ENCODE peak calls at places on chromosomes 11 and 22, in ten cellular contexts. U is left lung; P is naive thymus-derived CD4-positive, alpha-beta T cell; A is mammary epithelial cell; B is CD8-positive, alpha-beta memory T cell; C is right atrium auricular region; F is adipocyte; Z is hepatocyte; N is effector memory CD4-positive, alpha-beta T cell; H is left ventricle myocardium inferior. R is an unnamed sample.

GRCh38 chr22:45576273-45576625 is 73.6 kb downstream of the FBLN1 start:
- DNase-seq in U (no peak), P (no peak), A (no peak), B (no peak), C (no peak), F (no peak), Z (no peak), N (no peak), H (no peak), R (no peak)

GRCh38 chr11:66297610-66298009 is 5.9 kb downstream of the TMEM151A start:
- DNase-seq in U (peak; percentile 32), P (no peak), A (no peak), B (no peak), C (no peak), F (no peak), Z (no peak), N (no peak), H (no peak), R (no peak)

GRCh38 chr11:113730887-113731726 is 25.0 kb upstream of the TMPRSS5 start:
- DNase-seq in U (no peak), P (no peak), A (peak; percentile 55), B (no peak), C (no peak), F (peak; percentile 69), Z (peak; percentile 80), N (no peak), H (no peak), R (peak; percentile 20)

GRCh38 chr11:60482361-60482760 is 10.2 kb upstream of the MS4A12 start:
- DNase-seq in U (no peak), P (no peak), A (no peak), B (no peak), C (no peak), F (no peak), Z (no peak), N (no peak), H (no peak), R (no peak)

GRCh38 chr11:87212891-87213290 is 175.2 kb downstream of the TMEM135 start:
- DNase-seq in U (no peak), P (no peak), A (no peak), B (no peak), C (no peak), F (no peak), Z (no peak), N (no peak), H (no peak), R (no peak)

GRCh38 chr11:40125054-40125453 is 1334.4 kb downstream of the LRRC4C start:
- DNase-seq in U (no peak), P (no peak), A (no peak), B (no peak), C (no peak), F (no peak), Z (peak; percentile 44), N (no peak), H (no peak), R (no peak)

GRCh38 chr11:120522736-120523135 is 11.2 kb downstream of the GRIK4 start:
- DNase-seq in U (peak; percentile 46), P (no peak), A (no peak), B (no peak), C (no peak), F (no peak), Z (no peak), N (no peak), H (no peak), R (no peak)

GRCh38 chr11:64436025-64436424 is 77.1 kb downstream of the RPS6KA4 start:
- DNase-seq in U (no peak), P (no peak), A (peak; percentile 43), B (no peak), C (no peak), F (no peak), Z (no peak), N (no peak), H (no peak), R (no peak)

GRCh38 chr11:32531528-32531927 is 52.1 kb upstream of the EIF3M start:
- DNase-seq in U (no peak), P (no peak), A (peak; percentile 70), B (no peak), C (no peak), F (no peak), Z (no peak), N (no peak), H (no peak), R (no peak)

GRCh38 chr11:116725434-116726221 is 47.2 kb downstream of the BUD13 start:
- DNase-seq in U (no peak), P (no peak), A (no peak), B (no peak), C (no peak), F (peak; percentile 73), Z (no peak), N (no peak), H (no peak), R (no peak)

GRCh38 chr22:43227231-43227630 is 40.3 kb upstream of the TTLL12 start:
- DNase-seq in U (no peak), P (no peak), A (no peak), B (no peak), C (no peak), F (no peak), Z (no peak), N (no peak), H (no peak), R (no peak)

GRCh38 chr11:133230446-133230845 is 301.9 kb downstream of the OPCML start:
- DNase-seq in U (no peak), P (no peak), A (no peak), B (no peak), C (no peak), F (no peak), Z (peak; percentile 68), N (no peak), H (no peak), R (no peak)

GRCh38 chr11:18699848-18700261 is 1.3 kb downstream of the TMEM86A start:
- DNase-seq in U (no peak), P (no peak), A (no peak), B (no peak), C (no peak), F (no peak), Z (no peak), N (no peak), H (peak; percentile 32), R (no peak)

GRCh38 chr11:94897330-94897768 is 76.0 kb downstream of the CWC15 start:
- DNase-seq in U (no peak), P (no peak), A (peak; percentile 21), B (no peak), C (peak; percentile 61), F (peak; percentile 79), Z (peak; percentile 66), N (no peak), H (peak; percentile 43), R (no peak)

GRCh38 chr11:4105916-4106315 is 11.3 kb downstream of the RRM1 start:
- DNase-seq in U (no peak), P (no peak), A (no peak), B (no peak), C (no peak), F (no peak), Z (no peak), N (no peak), H (no peak), R (no peak)

GRCh38 chr11:4115128-4115527 is 20.5 kb downstream of the RRM1 start:
- DNase-seq in U (no peak), P (no peak), A (no peak), B (no peak), C (no peak), F (no peak), Z (no peak), N (no peak), H (no peak), R (no peak)

DNA sequence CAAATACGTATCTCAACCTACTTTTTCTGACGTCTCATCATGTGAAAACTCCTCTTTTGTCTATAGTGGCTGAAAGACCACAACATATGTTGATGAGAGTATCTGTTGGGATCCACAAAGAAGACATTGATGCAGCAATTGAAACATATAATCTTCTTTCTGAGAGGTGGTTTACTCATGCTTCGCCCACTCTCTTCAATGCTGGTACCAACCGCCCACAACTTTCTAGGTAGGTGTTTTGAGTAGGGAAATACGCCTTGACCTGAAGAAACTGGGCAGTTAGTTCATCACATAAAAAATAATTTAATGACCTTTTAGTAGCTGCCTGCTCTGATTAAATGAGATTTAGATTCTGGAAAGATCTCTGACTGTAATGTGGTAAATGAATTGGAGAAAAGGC is 17.2 kb downstream of the RRM1 start:
- DNase-seq in U (no peak), P (no peak), A (no peak), B (no peak), C (no peak), F (no peak), Z (no peak), N (no peak), H (no peak), R (no peak)
- H3K36me3 ChIP-seq in U (no peaks in the 10 kb centered on the region), P (peaks cover 16% of the 10 kb centered on the region), A (peaks cover 40% of the 10 kb centered on the region), B (peaks cover 29% of the 10 kb centered on the region), C (peaks cover 43% of the 10 kb centered on the region), F (peaks cover 50% of the 10 kb centered on the region), Z (peaks cover 4% of the 10 kb centered on the region), N (peaks cover 47% of the 10 kb centered on the region), H (peaks cover 86% of the 10 kb centered on the region), R (peaks cover 36% of the 10 kb centered on the region)

GRCh38 chr22:38284042-38284402 is 11.2 kb upstream of the TMEM184B start:
- DNase-seq in U (no peak), P (no peak), A (no peak), B (no peak), C (peak; percentile 82), F (peak; percentile 94), Z (peak; percentile 70), N (no peak), H (no peak), R (no peak)
- H3K9me3 ChIP-seq in U (no peaks in the 10 kb centered on the region), P (no peaks in the 10 kb centered on the region), A (no peaks in the 10 kb centered on the region), B (no peaks in the 10 kb centered on the region), C (no peaks in the 10 kb centered on the region), F (no peaks in the 10 kb centered on the region), Z (no peaks in the 10 kb centered on the region), N (no peaks in the 10 kb centered on the region), H (no peaks in the 10 kb centered on the region), R (no peaks in the 10 kb centered on the region)

DNA sequence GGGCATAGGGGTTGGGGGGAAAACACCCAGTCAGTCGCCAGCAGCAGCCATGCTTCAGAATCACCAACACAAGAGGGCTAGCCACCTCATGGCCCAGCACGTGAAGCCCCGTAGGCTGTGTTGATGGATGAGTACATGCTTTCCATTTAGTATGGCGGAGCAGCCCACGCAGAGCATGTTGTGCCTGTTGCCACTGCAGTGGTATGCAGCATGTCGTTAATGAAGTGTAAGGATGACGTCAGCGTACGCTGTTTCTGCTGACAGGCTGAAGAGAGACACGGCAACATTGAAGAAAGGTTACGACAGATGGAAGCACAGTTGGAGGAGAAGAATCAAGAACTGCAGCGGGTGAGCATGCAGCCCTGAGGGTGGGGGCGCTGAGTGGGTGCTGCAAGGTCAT is 62.7 kb downstream of the PPFIA1 start:
- DNase-seq in U (no peak), P (no peak), A (no peak), B (no peak), C (no peak), F (no peak), Z (no peak), N (no peak), H (no peak), R (no peak)
- H3K36me3 ChIP-seq in U (no peaks in the 10 kb centered on the region), P (peaks cover 8% of the 10 kb centered on the region), A (peaks cover 38% of the 10 kb centered on the region), B (peaks cover 61% of the 10 kb centered on the region), C (peaks cover 87% of the 10 kb centered on the region), F (peaks cover 96% of the 10 kb centered on the region), Z (no peaks in the 10 kb centered on the region), N (peaks cover 73% of the 10 kb centered on the region), H (peaks cover 99% of the 10 kb centered on the region), R (peaks cover 32% of the 10 kb centered on the region)

DNA sequence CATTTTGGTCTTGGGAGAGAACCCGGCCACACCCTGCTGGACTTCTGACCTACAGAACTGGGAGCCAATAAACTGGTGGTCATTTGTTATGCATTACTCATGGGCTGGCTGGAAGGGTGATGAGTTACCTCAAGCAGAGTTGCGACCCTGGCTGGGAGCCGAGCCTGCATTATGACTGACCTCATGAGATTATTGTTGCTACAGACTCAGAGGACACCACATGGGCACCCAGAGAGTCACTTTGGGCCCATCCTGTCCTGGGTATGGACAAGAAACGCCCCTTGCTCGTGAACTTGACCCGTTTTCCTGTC is 531.7 kb downstream of the TBC1D22A start:
- DNase-seq in U (no peak), P (no peak), A (no peak), B (no peak), C (peak; percentile 59), F (peak; percentile 7), Z (no peak), N (no peak), H (no peak), R (no peak)
- H3K9me3 ChIP-seq in U (no peaks in the 10 kb centered on the region), P (no peaks in the 10 kb centered on the region), A (peaks cover 41% of the 10 kb centered on the region), B (no peaks in the 10 kb centered on the region), C (no peaks in the 10 kb centered on the region), F (peaks cover 3% of the 10 kb centered on the region), Z (no peaks in the 10 kb centered on the region), N (no peaks in the 10 kb centered on the region), H (no peaks in the 10 kb centered on the region), R (no peaks in the 10 kb centered on the region)

R was measured in Panc1.